ENCODE peak calls at places on chromosomes 13 and 19, in eight cellular contexts. One of them, this sample, is unnamed.

GRCh38 chr13:63297162-63297561 is 1881.5 kb upstream of the PCDH20 start:
- DNase-seq in fibroblast of lung: no peak
- DNase-seq in foreskin fibroblast: no peak
- DNase-seq in aorta: no peak
- DNase-seq in A549: no peak
- DNase-seq in dorsolateral prefrontal cortex: no peak
- DNase-seq in MM.1S: no peak
- DNase-seq in tibial nerve: no peak
- DNase-seq in this sample: no peak

GRCh38 chr13:90510319-90510718 is 837.2 kb upstream of the MIR17HG start:
- DNase-seq in fibroblast of lung: peak
- DNase-seq in foreskin fibroblast: no peak
- DNase-seq in aorta: no peak
- DNase-seq in A549: no peak
- DNase-seq in dorsolateral prefrontal cortex: no peak
- DNase-seq in MM.1S: no peak
- DNase-seq in tibial nerve: no peak
- DNase-seq in this sample: no peak

GRCh38 chr19:14450168-14450874 is 17.2 kb downstream of the PKN1 start:
- DNase-seq in fibroblast of lung: no peak
- DNase-seq in foreskin fibroblast: no peak
- DNase-seq in aorta: peak
- DNase-seq in A549: peak
- DNase-seq in dorsolateral prefrontal cortex: no peak
- DNase-seq in MM.1S: peak
- DNase-seq in tibial nerve: no peak
- DNase-seq in this sample: peak

GRCh38 chr19:1266116-1266817 is 2.9 kb upstream of the CIRBP start:
- DNase-seq in fibroblast of lung: peak
- DNase-seq in foreskin fibroblast: peak
- DNase-seq in aorta: peak
- DNase-seq in A549: peak
- DNase-seq in dorsolateral prefrontal cortex: no peak
- DNase-seq in MM.1S: peak
- DNase-seq in tibial nerve: no peak
- DNase-seq in this sample: peak

GRCh38 chr13:99050983-99051488 is 73.2 kb upstream of the DOCK9 start:
- DNase-seq in fibroblast of lung: no peak
- DNase-seq in foreskin fibroblast: no peak
- DNase-seq in aorta: no peak
- DNase-seq in A549: no peak
- DNase-seq in dorsolateral prefrontal cortex: no peak
- DNase-seq in MM.1S: no peak
- DNase-seq in tibial nerve: no peak
- DNase-seq in this sample: no peak

GRCh38 chr19:41371541-41371940 is 4.8 kb upstream of the TMEM91 start:
- DNase-seq in fibroblast of lung: no peak
- DNase-seq in foreskin fibroblast: no peak
- DNase-seq in aorta: no peak
- DNase-seq in A549: no peak
- DNase-seq in dorsolateral prefrontal cortex: no peak
- DNase-seq in MM.1S: no peak
- DNase-seq in tibial nerve: no peak
- DNase-seq in this sample: no peak

GRCh38 chr19:13401388-13401787 is 104.9 kb downstream of the CACNA1A start:
- DNase-seq in fibroblast of lung: peak
- DNase-seq in foreskin fibroblast: peak
- DNase-seq in aorta: no peak
- DNase-seq in A549: peak
- DNase-seq in dorsolateral prefrontal cortex: no peak
- DNase-seq in MM.1S: no peak
- DNase-seq in tibial nerve: no peak
- DNase-seq in this sample: no peak

GRCh38 chr19:14089662-14090508 is 666 bp downstream of the SAMD1 start:
- DNase-seq in fibroblast of lung: peak
- DNase-seq in foreskin fibroblast: peak
- DNase-seq in aorta: peak
- DNase-seq in A549: no peak
- DNase-seq in dorsolateral prefrontal cortex: no peak
- DNase-seq in MM.1S: peak
- DNase-seq in tibial nerve: no peak
- DNase-seq in this sample: peak

GRCh38 chr19:52142001-52142595 is 2.4 kb upstream of the ZNF616 start:
- DNase-seq in fibroblast of lung: no peak
- DNase-seq in foreskin fibroblast: no peak
- DNase-seq in aorta: no peak
- DNase-seq in A549: no peak
- DNase-seq in dorsolateral prefrontal cortex: no peak
- DNase-seq in MM.1S: no peak
- DNase-seq in tibial nerve: no peak
- DNase-seq in this sample: no peak

GRCh38 chr19:917323-918151 is at the start of gene KISS1R:
- DNase-seq in fibroblast of lung: no peak
- DNase-seq in foreskin fibroblast: no peak
- DNase-seq in aorta: peak
- DNase-seq in A549: peak
- DNase-seq in dorsolateral prefrontal cortex: no peak
- DNase-seq in MM.1S: no peak
- DNase-seq in tibial nerve: no peak
- DNase-seq in this sample: peak

GRCh38 chr19:1953037-1953436 is 12.1 kb downstream of the CSNK1G2 start:
- DNase-seq in fibroblast of lung: no peak
- DNase-seq in foreskin fibroblast: no peak
- DNase-seq in aorta: no peak
- DNase-seq in A549: no peak
- DNase-seq in dorsolateral prefrontal cortex: no peak
- DNase-seq in MM.1S: no peak
- DNase-seq in tibial nerve: no peak
- DNase-seq in this sample: no peak

GRCh38 chr13:27349458-27349857 is 75.0 kb upstream of the GTF3A start:
- DNase-seq in fibroblast of lung: peak
- DNase-seq in foreskin fibroblast: peak
- DNase-seq in aorta: no peak
- DNase-seq in A549: no peak
- DNase-seq in dorsolateral prefrontal cortex: no peak
- DNase-seq in MM.1S: no peak
- DNase-seq in tibial nerve: no peak
- DNase-seq in this sample: no peak

GRCh38 chr19:19652482-19653295 is 9.2 kb upstream of the GMIP start:
- DNase-seq in fibroblast of lung: peak
- DNase-seq in foreskin fibroblast: no peak
- DNase-seq in aorta: no peak
- DNase-seq in A549: no peak
- DNase-seq in dorsolateral prefrontal cortex: no peak
- DNase-seq in MM.1S: no peak
- DNase-seq in tibial nerve: no peak
- DNase-seq in this sample: no peak

GRCh38 chr13:113187905-113188595 is 20.4 kb downstream of the PCID2 start:
- DNase-seq in fibroblast of lung: peak
- DNase-seq in foreskin fibroblast: no peak
- DNase-seq in aorta: no peak
- DNase-seq in A549: no peak
- DNase-seq in dorsolateral prefrontal cortex: no peak
- DNase-seq in MM.1S: no peak
- DNase-seq in tibial nerve: no peak
- DNase-seq in this sample: no peak

GRCh38 chr19:50552540-50552939 is 15.7 kb downstream of the LRRC4B start:
- DNase-seq in fibroblast of lung: no peak
- DNase-seq in foreskin fibroblast: no peak
- DNase-seq in aorta: no peak
- DNase-seq in A549: no peak
- DNase-seq in dorsolateral prefrontal cortex: no peak
- DNase-seq in MM.1S: no peak
- DNase-seq in tibial nerve: no peak
- DNase-seq in this sample: no peak

GRCh38 chr13:95485518-95486144 is 66.9 kb upstream of the CLDN10 start:
- DNase-seq in fibroblast of lung: no peak
- DNase-seq in foreskin fibroblast: no peak
- DNase-seq in aorta: no peak
- DNase-seq in A549: no peak
- DNase-seq in dorsolateral prefrontal cortex: no peak
- DNase-seq in MM.1S: no peak
- DNase-seq in tibial nerve: no peak
- DNase-seq in this sample: no peak

GRCh38 chr19:7849631-7850428 is 19.8 kb downstream of the EVI5L start:
- DNase-seq in fibroblast of lung: no peak
- DNase-seq in foreskin fibroblast: no peak
- DNase-seq in aorta: peak
- DNase-seq in A549: no peak
- DNase-seq in dorsolateral prefrontal cortex: no peak
- DNase-seq in MM.1S: no peak
- DNase-seq in tibial nerve: no peak
- DNase-seq in this sample: no peak

GRCh38 chr13:25037057-25037813 is 58.7 kb upstream of the PABPC3 start:
- DNase-seq in fibroblast of lung: peak
- DNase-seq in foreskin fibroblast: peak
- DNase-seq in aorta: no peak
- DNase-seq in A549: no peak
- DNase-seq in dorsolateral prefrontal cortex: no peak
- DNase-seq in MM.1S: peak
- DNase-seq in tibial nerve: no peak
- DNase-seq in this sample: no peak

GRCh38 chr13:23428183-23428528 is 5.3 kb downstream of the SACS start:
- DNase-seq in fibroblast of lung: peak
- DNase-seq in foreskin fibroblast: no peak
- DNase-seq in aorta: no peak
- DNase-seq in A549: no peak
- DNase-seq in dorsolateral prefrontal cortex: no peak
- DNase-seq in MM.1S: no peak
- DNase-seq in tibial nerve: no peak
- DNase-seq in this sample: no peak

GRCh38 chr13:104984296-104984818 is 1551.1 kb downstream of the EFNB2 start:
- DNase-seq in fibroblast of lung: peak
- DNase-seq in foreskin fibroblast: peak
- DNase-seq in aorta: no peak
- DNase-seq in A549: no peak
- DNase-seq in dorsolateral prefrontal cortex: no peak
- DNase-seq in MM.1S: peak
- DNase-seq in tibial nerve: peak
- DNase-seq in this sample: no peak
- H3K4me3 ChIP-seq in fibroblast of lung: no peak
- H3K4me3 ChIP-seq in foreskin fibroblast: no peak
- H3K4me3 ChIP-seq in aorta: no peak
- H3K4me3 ChIP-seq in A549: no peak
- H3K4me3 ChIP-seq in dorsolateral prefrontal cortex: no peak
- H3K4me3 ChIP-seq in MM.1S: no peak
- H3K4me3 ChIP-seq in tibial nerve: no peak
- H3K4me3 ChIP-seq in this sample: no peak

GRCh38 chr19:48568345-48568886 is 16.4 kb downstream of the SULT2B1 start:
- DNase-seq in fibroblast of lung: peak
- DNase-seq in foreskin fibroblast: peak
- DNase-seq in aorta: peak
- DNase-seq in A549: peak
- DNase-seq in dorsolateral prefrontal cortex: peak
- DNase-seq in MM.1S: no peak
- DNase-seq in tibial nerve: peak
- DNase-seq in this sample: peak
- H3K4me3 ChIP-seq in fibroblast of lung: no peak
- H3K4me3 ChIP-seq in foreskin fibroblast: peak
- H3K4me3 ChIP-seq in aorta: no peak
- H3K4me3 ChIP-seq in A549: peak
- H3K4me3 ChIP-seq in dorsolateral prefrontal cortex: no peak
- H3K4me3 ChIP-seq in MM.1S: no peak
- H3K4me3 ChIP-seq in tibial nerve: no peak
- H3K4me3 ChIP-seq in this sample: no peak

DNA sequence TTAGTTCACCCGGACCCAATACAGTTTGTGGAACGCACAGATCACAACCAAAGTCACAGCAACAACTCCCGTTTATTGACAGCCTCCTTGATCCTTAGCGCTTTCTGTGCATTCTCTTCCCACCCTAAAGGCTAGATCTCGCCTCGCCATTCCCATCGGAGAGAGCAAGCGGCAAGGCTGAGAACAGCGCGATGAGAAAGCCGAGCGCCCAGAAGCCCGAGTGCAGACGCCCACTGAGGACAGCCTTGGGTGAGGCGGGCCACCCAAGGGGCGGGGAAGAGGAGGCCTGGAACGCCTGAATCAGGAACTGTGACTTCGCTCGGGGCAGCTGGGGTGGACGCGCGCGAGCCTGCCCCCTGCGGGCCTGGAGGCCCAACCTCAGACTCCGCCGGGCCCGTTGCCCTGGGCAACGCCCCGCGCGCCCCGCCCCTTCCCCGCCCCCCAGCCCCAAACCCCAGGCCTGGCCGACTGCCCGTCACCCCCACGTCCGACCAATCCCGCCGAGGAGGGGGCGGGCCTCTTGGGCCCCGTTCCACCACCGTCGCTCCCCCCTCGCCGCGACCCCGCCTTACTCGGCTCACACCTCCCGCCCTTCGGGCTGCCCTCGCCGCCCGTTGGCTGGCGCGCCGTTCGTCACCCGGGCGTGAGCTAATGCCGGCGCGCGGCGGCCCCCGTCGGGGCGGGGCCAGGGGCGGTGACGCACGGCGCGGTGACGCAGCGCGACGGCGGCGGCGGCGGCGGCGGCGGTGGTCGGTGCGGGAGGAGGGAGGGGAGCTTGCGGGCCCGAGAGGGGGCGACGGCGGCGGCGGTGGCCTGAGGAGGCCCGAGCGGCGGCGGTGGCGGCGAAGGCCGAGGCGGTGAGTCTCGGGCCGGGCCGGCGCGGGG is at the start of gene SAMD4B:
- DNase-seq in fibroblast of lung: peak
- DNase-seq in foreskin fibroblast: peak
- DNase-seq in aorta: peak
- DNase-seq in A549: peak
- DNase-seq in dorsolateral prefrontal cortex: peak
- DNase-seq in MM.1S: peak
- DNase-seq in tibial nerve: peak
- DNase-seq in this sample: peak
- H3K4me3 ChIP-seq in fibroblast of lung: peak
- H3K4me3 ChIP-seq in foreskin fibroblast: peak
- H3K4me3 ChIP-seq in aorta: peak
- H3K4me3 ChIP-seq in A549: peak
- H3K4me3 ChIP-seq in dorsolateral prefrontal cortex: peak
- H3K4me3 ChIP-seq in MM.1S: peak
- H3K4me3 ChIP-seq in tibial nerve: peak
- H3K4me3 ChIP-seq in this sample: peak

GRCh38 chr19:38265213-38265861 is 964 bp downstream of the SPINT2 start:
- DNase-seq in fibroblast of lung: peak
- DNase-seq in foreskin fibroblast: no peak
- DNase-seq in aorta: no peak
- DNase-seq in A549: peak
- DNase-seq in dorsolateral prefrontal cortex: no peak
- DNase-seq in MM.1S: no peak
- DNase-seq in tibial nerve: no peak
- DNase-seq in this sample: peak
- H3K4me3 ChIP-seq in fibroblast of lung: no peak
- H3K4me3 ChIP-seq in foreskin fibroblast: no peak
- H3K4me3 ChIP-seq in aorta: peak
- H3K4me3 ChIP-seq in A549: peak
- H3K4me3 ChIP-seq in dorsolateral prefrontal cortex: peak
- H3K4me3 ChIP-seq in MM.1S: peak
- H3K4me3 ChIP-seq in tibial nerve: peak
- H3K4me3 ChIP-seq in this sample: peak

This sample was measured in mucosa of descending colon.